ENCODE peak calls at places on chromosomes 11 and 22, in nine cellular contexts. F is GM10248, P is WTC11, S is colonic mucosa, Q is stomach, L is ovary, G is type B pancreatic cell, D is fibroblast of mammary gland, T is Calu3. M is an unnamed sample.

GRCh38 chr11:91220476-91221202 is 997.8 kb upstream of the CHORDC1 start:
- DNase-seq in F (no peak), L (no peak), P (no peak), Q (no peak), G (no peak), S (no peak), D (peak; percentile 9), T (no peak), M (no peak)

GRCh38 chr22:36860821-36861659 is at the start of gene NCF4:
- DNase-seq in P (no peak), G (no peak), T (no peak), S (peak; percentile 63), Q (peak; percentile 57), L (no peak), D (no peak), F (peak; percentile 90), M (no peak)

GRCh38 chr22:42829311-42829710 is 27.8 kb downstream of the ARFGAP3 start:
- DNase-seq in F (no peak), L (no peak), T (no peak), G (no peak), P (no peak), D (no peak), S (no peak), Q (no peak), M (no peak)

GRCh38 chr22:46360891-46361290 is 25.4 kb downstream of the TRMU start:
- DNase-seq in F (no peak), Q (no peak), T (no peak), P (no peak), S (no peak), L (no peak), G (no peak), D (no peak), M (no peak)

GRCh38 chr11:83557638-83558037 is 271.5 kb upstream of the CCDC90B start:
- DNase-seq in T (no peak), S (no peak), Q (no peak), G (no peak), P (no peak), L (no peak), D (no peak), F (no peak), M (no peak)

GRCh38 chr11:47854667-47855066 is 6.5 kb upstream of the NUP160 start:
- DNase-seq in L (no peak), P (no peak), Q (no peak), S (no peak), T (no peak), D (no peak), G (no peak), F (peak; percentile 54), M (no peak)

GRCh38 chr11:131889146-131889577 is 518.7 kb downstream of the NTM start:
- DNase-seq in S (no peak), D (peak; percentile 73), L (no peak), F (no peak), P (no peak), G (no peak), T (no peak), Q (no peak), M (peak; percentile 85)

GRCh38 chr11:85748455-85748891 is 62.5 kb downstream of the SYTL2 start:
- DNase-seq in Q (no peak), G (no peak), F (no peak), T (no peak), P (no peak), S (no peak), D (peak; percentile 54), L (no peak), M (no peak)

GRCh38 chr11:27681664-27682063 is 18.6 kb downstream of the BDNF start:
- DNase-seq in G (no peak), D (no peak), P (no peak), L (no peak), S (no peak), Q (no peak), T (no peak), F (no peak), M (no peak)

GRCh38 chr11:102115557-102115956 is 5.3 kb downstream of the YAP1 start:
- DNase-seq in P (no peak), Q (no peak), S (peak; percentile 42), G (no peak), D (peak; percentile 69), T (peak; percentile 30), L (no peak), F (no peak), M (peak; percentile 30)

GRCh38 chr11:40129276-40129675 is 1330.2 kb downstream of the LRRC4C start:
- DNase-seq in S (no peak), P (no peak), G (no peak), T (no peak), D (no peak), Q (no peak), L (no peak), F (peak; percentile 5), M (no peak)
- TF ChIP-seq CTCF in S (no peak), P (peak; percentile 23), G (peak; percentile 72), T (no peak), D (peak; percentile 12), Q (no peak), L (no peak), F (no peak), M (no peak)

GRCh38 chr22:21652010-21652546 is 10.0 kb downstream of the SDF2L1 start:
- DNase-seq in D (peak; percentile 79), T (peak; percentile 92), G (peak; percentile 93), P (peak; percentile 95), S (peak; percentile 94), Q (peak; percentile 91), F (peak; percentile 93), L (peak; percentile 90), M (peak; percentile 82)
- TF ChIP-seq CTCF in D (no peak), T (no peak), G (no peak), P (no peak), S (no peak), Q (no peak), F (no peak), L (no peak), M (no peak)

GRCh38 chr11:116119158-116119557 is 614.9 kb upstream of the CADM1 start:
- DNase-seq in D (no peak), F (no peak), P (no peak), L (no peak), G (no peak), Q (no peak), S (peak; percentile 6), T (no peak), M (no peak)
- TF ChIP-seq CTCF in D (no peak), F (no peak), P (no peak), L (no peak), G (no peak), Q (no peak), S (no peak), T (no peak), M (no peak)

GRCh38 chr11:33178443-33179154 is 17.3 kb upstream of the CSTF3 start:
- DNase-seq in P (no peak), G (no peak), T (no peak), S (no peak), Q (no peak), F (no peak), D (no peak), L (no peak), M (peak; percentile 23)
- TF ChIP-seq CTCF in P (no peak), G (no peak), T (no peak), S (no peak), Q (no peak), F (no peak), D (no peak), L (no peak), M (no peak)

DNA sequence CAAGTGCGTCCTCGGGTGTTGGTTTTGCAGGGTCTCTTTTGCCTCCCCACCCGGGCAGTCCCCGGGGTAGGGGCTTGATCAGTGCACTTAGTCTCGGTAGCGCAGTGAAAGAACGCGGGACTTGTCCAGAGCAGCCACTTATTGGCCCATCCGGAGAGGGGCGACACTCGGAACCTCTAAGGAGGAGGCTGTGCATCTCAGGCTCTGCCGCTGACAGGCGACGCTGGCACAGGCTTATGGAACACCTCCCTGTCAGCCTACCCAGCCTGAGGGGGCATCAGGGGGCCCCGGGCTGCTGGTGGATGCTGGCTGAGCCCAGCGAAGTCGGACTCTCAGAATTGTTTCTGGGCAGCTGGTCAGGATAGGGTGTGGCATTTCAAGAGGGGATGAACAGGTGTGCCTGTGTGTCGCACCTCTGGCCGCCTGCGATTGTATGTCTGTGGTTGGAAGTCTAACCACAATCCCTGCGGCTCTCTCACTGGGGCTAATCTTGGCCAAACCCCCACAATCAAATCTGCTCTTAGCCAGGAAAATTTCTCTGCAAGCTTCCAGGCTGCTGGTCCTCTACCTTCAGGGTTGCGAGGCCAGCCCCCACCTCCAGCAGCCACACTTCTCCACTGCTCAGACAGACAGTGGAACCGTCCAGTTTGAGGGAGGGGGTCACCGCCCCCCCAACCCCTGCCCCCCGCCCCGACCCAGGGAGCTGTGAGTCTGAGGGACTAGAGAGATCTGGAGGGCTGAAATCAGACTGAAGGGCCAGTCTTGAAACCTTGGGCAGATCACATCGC is 814 bp downstream of the ATG16L2 start:
- DNase-seq in D (peak; percentile 57), L (no peak), F (peak; percentile 64), Q (no peak), S (peak; percentile 62), G (peak; percentile 76), P (peak; percentile 68), T (peak; percentile 59), M (peak; percentile 60)
- TF ChIP-seq CTCF in D (no peak), L (no peak), F (no peak), Q (no peak), S (no peak), G (peak; percentile 4), P (no peak), T (no peak), M (no peak)